ENCODE peak calls at places on chromosomes 4 and X, in eight cellular contexts. One of them, this sample, is unnamed.

GRCh38 chr4:20044502-20044911 is 207.2 kb upstream of the SLIT2 start:
- DNase-seq in transverse colon: no peak
- DNase-seq in cardiac muscle cell: peak
- DNase-seq in bronchial epithelial cell: peak
- DNase-seq in heart right ventricle: no peak
- DNase-seq in mucosa of descending colon: no peak
- DNase-seq in right atrium auricular region: no peak
- DNase-seq in pancreas: no peak
- DNase-seq in this sample: peak

GRCh38 chrX:1442016-1442665 is 10.6 kb downstream of the ASMTL start:
- DNase-seq in transverse colon: no peak
- DNase-seq in cardiac muscle cell: no peak
- DNase-seq in bronchial epithelial cell: no peak
- DNase-seq in heart right ventricle: no peak
- DNase-seq in mucosa of descending colon: peak
- DNase-seq in right atrium auricular region: no peak
- DNase-seq in pancreas: no peak
- DNase-seq in this sample: no peak

GRCh38 chr4:144289687-144290433 is 149.3 kb upstream of the GYPA start:
- DNase-seq in transverse colon: no peak
- DNase-seq in cardiac muscle cell: peak
- DNase-seq in bronchial epithelial cell: no peak
- DNase-seq in heart right ventricle: no peak
- DNase-seq in mucosa of descending colon: no peak
- DNase-seq in right atrium auricular region: no peak
- DNase-seq in pancreas: no peak
- DNase-seq in this sample: no peak

GRCh38 chrX:39869846-39870601 is 227.7 kb downstream of the BCOR start:
- DNase-seq in transverse colon: peak
- DNase-seq in cardiac muscle cell: peak
- DNase-seq in bronchial epithelial cell: peak
- DNase-seq in heart right ventricle: no peak
- DNase-seq in mucosa of descending colon: no peak
- DNase-seq in right atrium auricular region: no peak
- DNase-seq in pancreas: no peak
- DNase-seq in this sample: peak

GRCh38 chr4:102842367-102842766 is 15.0 kb upstream of the UBE2D3 start:
- DNase-seq in transverse colon: no peak
- DNase-seq in cardiac muscle cell: no peak
- DNase-seq in bronchial epithelial cell: no peak
- DNase-seq in heart right ventricle: no peak
- DNase-seq in mucosa of descending colon: no peak
- DNase-seq in right atrium auricular region: no peak
- DNase-seq in pancreas: no peak
- DNase-seq in this sample: no peak

GRCh38 chr4:173346074-173346473 is 11.9 kb upstream of the HMGB2 start:
- DNase-seq in transverse colon: no peak
- DNase-seq in cardiac muscle cell: peak
- DNase-seq in bronchial epithelial cell: no peak
- DNase-seq in heart right ventricle: no peak
- DNase-seq in mucosa of descending colon: no peak
- DNase-seq in right atrium auricular region: no peak
- DNase-seq in pancreas: no peak
- DNase-seq in this sample: peak

GRCh38 chr4:6221296-6221850 is 21.0 kb upstream of the JAKMIP1 start:
- DNase-seq in transverse colon: no peak
- DNase-seq in cardiac muscle cell: no peak
- DNase-seq in bronchial epithelial cell: no peak
- DNase-seq in heart right ventricle: no peak
- DNase-seq in mucosa of descending colon: no peak
- DNase-seq in right atrium auricular region: no peak
- DNase-seq in pancreas: no peak
- DNase-seq in this sample: no peak

GRCh38 chr4:13647012-13647411 is 19.5 kb upstream of the BOD1L1 start:
- DNase-seq in transverse colon: no peak
- DNase-seq in cardiac muscle cell: no peak
- DNase-seq in bronchial epithelial cell: no peak
- DNase-seq in heart right ventricle: no peak
- DNase-seq in mucosa of descending colon: no peak
- DNase-seq in right atrium auricular region: no peak
- DNase-seq in pancreas: no peak
- DNase-seq in this sample: no peak

GRCh38 chrX:10126834-10127233 is 29.9 kb upstream of the CLCN4 start:
- DNase-seq in transverse colon: no peak
- DNase-seq in cardiac muscle cell: no peak
- DNase-seq in bronchial epithelial cell: no peak
- DNase-seq in heart right ventricle: no peak
- DNase-seq in mucosa of descending colon: no peak
- DNase-seq in right atrium auricular region: no peak
- DNase-seq in pancreas: no peak
- DNase-seq in this sample: no peak

GRCh38 chrX:111387470-111387869 is 24.5 kb downstream of the DCX start:
- DNase-seq in transverse colon: no peak
- DNase-seq in cardiac muscle cell: no peak
- DNase-seq in bronchial epithelial cell: no peak
- DNase-seq in heart right ventricle: no peak
- DNase-seq in mucosa of descending colon: no peak
- DNase-seq in right atrium auricular region: no peak
- DNase-seq in pancreas: no peak
- DNase-seq in this sample: no peak

DNA sequence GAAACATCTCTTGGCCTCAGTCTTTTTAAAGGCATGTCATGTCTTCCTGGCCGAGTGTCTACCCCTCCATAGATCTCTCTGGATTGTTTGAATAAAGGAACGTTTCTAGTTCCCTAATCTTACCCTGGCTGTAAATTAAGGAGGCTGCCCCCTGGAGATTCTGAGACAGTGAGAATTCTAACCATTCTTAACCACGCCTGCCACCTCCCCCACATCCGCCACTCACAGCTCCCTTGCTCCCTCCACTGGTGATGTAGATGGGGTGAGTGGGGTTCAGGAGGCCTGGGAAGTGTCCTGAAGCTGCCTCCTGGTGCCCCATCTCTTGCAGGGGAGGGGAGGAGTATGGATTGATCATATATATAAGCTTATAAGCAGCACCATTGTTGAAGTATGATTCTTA is 48.0 kb upstream of the TRIM2 start:
- DNase-seq in transverse colon: no peak
- DNase-seq in cardiac muscle cell: peak
- DNase-seq in bronchial epithelial cell: no peak
- DNase-seq in heart right ventricle: no peak
- DNase-seq in mucosa of descending colon: no peak
- DNase-seq in right atrium auricular region: no peak
- DNase-seq in pancreas: no peak
- DNase-seq in this sample: no peak
- TF ChIP-seq CTCF in transverse colon: no peak
- TF ChIP-seq CTCF in cardiac muscle cell: peak
- TF ChIP-seq CTCF in bronchial epithelial cell: no peak
- TF ChIP-seq CTCF in heart right ventricle: no peak
- TF ChIP-seq CTCF in mucosa of descending colon: no peak
- TF ChIP-seq CTCF in right atrium auricular region: no peak
- TF ChIP-seq CTCF in pancreas: no peak
- TF ChIP-seq CTCF in this sample: no peak

GRCh38 chr4:8157496-8157895 is 1.1 kb downstream of the ABLIM2 start:
- DNase-seq in transverse colon: no peak
- DNase-seq in cardiac muscle cell: peak
- DNase-seq in bronchial epithelial cell: no peak
- DNase-seq in heart right ventricle: peak
- DNase-seq in mucosa of descending colon: peak
- DNase-seq in right atrium auricular region: no peak
- DNase-seq in pancreas: peak
- DNase-seq in this sample: no peak
- H3K4me3 ChIP-seq in transverse colon: no peak
- H3K4me3 ChIP-seq in cardiac muscle cell: no peak
- H3K4me3 ChIP-seq in bronchial epithelial cell: no peak
- H3K4me3 ChIP-seq in heart right ventricle: peak
- H3K4me3 ChIP-seq in mucosa of descending colon: no peak
- H3K4me3 ChIP-seq in right atrium auricular region: peak
- H3K4me3 ChIP-seq in pancreas: no peak
- H3K4me3 ChIP-seq in this sample: no peak

DNA sequence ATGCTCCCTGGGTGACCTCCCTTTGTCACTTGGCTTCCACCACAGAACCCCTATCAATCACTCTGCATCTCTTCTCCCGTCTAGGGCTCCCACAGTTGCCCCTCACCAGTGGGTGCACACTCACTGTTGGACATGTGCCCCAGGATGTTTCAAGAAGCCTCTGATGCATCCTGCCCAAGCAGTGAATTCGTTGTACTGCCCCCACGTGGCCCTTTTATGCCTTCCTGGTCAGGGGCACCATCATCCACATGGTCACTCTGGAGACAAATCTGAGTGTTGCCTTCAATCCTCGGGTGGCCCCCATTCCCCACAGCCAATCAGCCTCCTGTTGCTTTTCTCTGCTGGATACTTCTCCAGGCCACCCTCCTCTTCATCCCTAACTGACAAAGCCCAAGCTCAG is 12.2 kb downstream of the ITIH6 start:
- DNase-seq in transverse colon: no peak
- DNase-seq in cardiac muscle cell: peak
- DNase-seq in bronchial epithelial cell: peak
- DNase-seq in heart right ventricle: no peak
- DNase-seq in mucosa of descending colon: no peak
- DNase-seq in right atrium auricular region: no peak
- DNase-seq in pancreas: no peak
- DNase-seq in this sample: peak
- TF ChIP-seq CTCF in transverse colon: no peak
- TF ChIP-seq CTCF in cardiac muscle cell: peak
- TF ChIP-seq CTCF in bronchial epithelial cell: peak
- TF ChIP-seq CTCF in heart right ventricle: no peak
- TF ChIP-seq CTCF in mucosa of descending colon: no peak
- TF ChIP-seq CTCF in right atrium auricular region: no peak
- TF ChIP-seq CTCF in pancreas: no peak
- TF ChIP-seq CTCF in this sample: peak

DNA sequence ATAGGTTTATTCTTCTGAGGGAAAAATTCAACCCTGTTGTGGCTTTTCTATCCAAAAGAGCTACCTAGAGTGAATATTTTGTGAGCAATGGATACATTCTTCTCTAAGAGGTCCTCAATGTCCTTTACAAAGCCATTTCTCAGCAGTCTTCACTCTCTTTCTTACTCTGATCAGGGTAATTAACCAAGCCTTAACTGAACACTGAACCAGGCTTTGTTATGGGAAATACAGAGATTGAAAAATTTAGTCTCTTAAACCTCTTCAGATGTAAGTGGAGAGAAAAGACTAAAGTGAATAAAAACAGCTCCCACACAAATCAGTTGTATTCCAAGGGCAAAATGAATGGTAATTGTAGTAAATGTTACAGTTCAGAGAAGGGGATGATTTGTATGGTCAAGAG is 353.5 kb downstream of the CHIC1 start:
- DNase-seq in transverse colon: no peak
- DNase-seq in cardiac muscle cell: no peak
- DNase-seq in bronchial epithelial cell: no peak
- DNase-seq in heart right ventricle: no peak
- DNase-seq in mucosa of descending colon: no peak
- DNase-seq in right atrium auricular region: no peak
- DNase-seq in pancreas: no peak
- DNase-seq in this sample: no peak
- H3K4me3 ChIP-seq in transverse colon: no peak
- H3K4me3 ChIP-seq in cardiac muscle cell: no peak
- H3K4me3 ChIP-seq in bronchial epithelial cell: no peak
- H3K4me3 ChIP-seq in heart right ventricle: no peak
- H3K4me3 ChIP-seq in mucosa of descending colon: no peak
- H3K4me3 ChIP-seq in right atrium auricular region: no peak
- H3K4me3 ChIP-seq in pancreas: no peak
- H3K4me3 ChIP-seq in this sample: no peak

DNA sequence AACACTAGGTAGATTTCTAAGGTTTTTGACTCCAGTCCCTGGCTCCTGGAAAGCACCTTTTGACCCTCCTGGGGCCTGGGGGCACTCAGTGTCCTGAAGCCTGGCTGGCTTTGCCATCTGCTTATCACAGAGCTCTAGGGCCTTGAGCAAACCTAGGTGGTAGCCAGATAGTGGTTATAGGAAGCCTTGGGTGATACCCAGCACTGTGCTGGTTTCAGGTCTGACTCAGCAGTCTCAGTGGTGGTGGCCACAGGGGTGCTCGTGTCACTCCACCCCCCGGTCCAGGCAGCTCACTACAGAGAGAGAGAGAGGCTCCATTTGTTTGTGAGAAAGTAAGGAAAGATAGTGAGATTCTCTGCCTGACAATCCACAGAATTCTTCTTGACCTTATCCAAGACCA is 195.8 kb upstream of the ZFP42 start:
- DNase-seq in transverse colon: no peak
- DNase-seq in cardiac muscle cell: no peak
- DNase-seq in bronchial epithelial cell: no peak
- DNase-seq in heart right ventricle: no peak
- DNase-seq in mucosa of descending colon: no peak
- DNase-seq in right atrium auricular region: no peak
- DNase-seq in pancreas: no peak
- DNase-seq in this sample: no peak
- TF ChIP-seq CTCF in transverse colon: no peak
- TF ChIP-seq CTCF in cardiac muscle cell: no peak
- TF ChIP-seq CTCF in bronchial epithelial cell: no peak
- TF ChIP-seq CTCF in heart right ventricle: no peak
- TF ChIP-seq CTCF in mucosa of descending colon: no peak
- TF ChIP-seq CTCF in right atrium auricular region: no peak
- TF ChIP-seq CTCF in pancreas: no peak
- TF ChIP-seq CTCF in this sample: no peak

GRCh38 chr4:170339522-170339921 is 249.8 kb upstream of the AADAT start:
- DNase-seq in transverse colon: no peak
- DNase-seq in cardiac muscle cell: no peak
- DNase-seq in bronchial epithelial cell: peak
- DNase-seq in heart right ventricle: no peak
- DNase-seq in mucosa of descending colon: no peak
- DNase-seq in right atrium auricular region: no peak
- DNase-seq in pancreas: no peak
- DNase-seq in this sample: no peak

DNA sequence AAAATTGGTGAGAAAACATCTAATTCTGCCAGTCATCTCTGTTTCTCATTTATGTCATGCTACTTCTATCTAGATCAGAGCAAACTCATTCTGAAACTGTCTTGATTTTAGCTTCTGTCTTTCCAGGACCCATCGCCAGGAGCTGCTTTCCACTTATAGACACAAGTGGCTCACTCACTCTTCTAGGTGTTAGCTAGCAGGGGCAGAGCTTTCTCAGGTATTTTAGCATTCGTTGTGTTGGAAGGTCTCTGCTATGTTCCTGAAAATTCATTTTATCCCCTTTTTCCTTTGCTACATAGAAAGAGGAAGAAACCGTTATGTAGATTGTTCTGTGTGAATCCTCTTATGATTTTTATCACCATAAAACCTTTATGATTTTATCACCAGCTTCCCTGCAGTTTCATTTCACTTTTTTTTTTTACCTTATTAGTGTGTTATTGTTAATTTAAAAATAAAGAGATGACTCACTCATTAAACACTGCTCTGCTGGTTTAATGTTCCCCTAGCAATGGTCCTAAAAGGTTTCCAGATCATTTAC is 246.6 kb upstream of the AADAT start:
- DNase-seq in transverse colon: no peak
- DNase-seq in cardiac muscle cell: no peak
- DNase-seq in bronchial epithelial cell: no peak
- DNase-seq in heart right ventricle: no peak
- DNase-seq in mucosa of descending colon: no peak
- DNase-seq in right atrium auricular region: no peak
- DNase-seq in pancreas: no peak
- DNase-seq in this sample: no peak
- H3K4me3 ChIP-seq in transverse colon: no peak
- H3K4me3 ChIP-seq in cardiac muscle cell: no peak
- H3K4me3 ChIP-seq in bronchial epithelial cell: no peak
- H3K4me3 ChIP-seq in heart right ventricle: no peak
- H3K4me3 ChIP-seq in mucosa of descending colon: no peak
- H3K4me3 ChIP-seq in right atrium auricular region: no peak
- H3K4me3 ChIP-seq in pancreas: no peak
- H3K4me3 ChIP-seq in this sample: no peak

GRCh38 chr4:87505862-87506261 is 23.3 kb downstream of the SPARCL1 start:
- DNase-seq in transverse colon: no peak
- DNase-seq in cardiac muscle cell: no peak
- DNase-seq in bronchial epithelial cell: no peak
- DNase-seq in heart right ventricle: no peak
- DNase-seq in mucosa of descending colon: no peak
- DNase-seq in right atrium auricular region: no peak
- DNase-seq in pancreas: no peak
- DNase-seq in this sample: no peak
- TF ChIP-seq CTCF in transverse colon: no peak
- TF ChIP-seq CTCF in cardiac muscle cell: peak
- TF ChIP-seq CTCF in bronchial epithelial cell: peak
- TF ChIP-seq CTCF in heart right ventricle: no peak
- TF ChIP-seq CTCF in mucosa of descending colon: no peak
- TF ChIP-seq CTCF in right atrium auricular region: no peak
- TF ChIP-seq CTCF in pancreas: no peak
- TF ChIP-seq CTCF in this sample: no peak